ENCODE peak calls at places on chromosomes 3 and 15, in nine cellular contexts. V is mesendoderm, G is upper lobe of right lung, Y is tibial nerve, N is HepG2, C is HL-60, S is body of pancreas, D is uterus, K is fibroblast of lung. H is an unnamed sample.

GRCh38 chr15:34436956-34437442 is 609 bp downstream of the GOLGA8A start:
- DNase-seq in V (peak), G (peak), C (peak), Y (no peak), D (no peak), S (peak), K (peak), N (peak), H (no peak)

GRCh38 chr3:143775401-143775970 is 72.8 kb downstream of the SLC9A9 start:
- DNase-seq in D (no peak), G (no peak), K (peak), N (peak), V (peak), Y (no peak), S (peak), C (peak), H (no peak)

GRCh38 chr3:52253314-52254260 is 8.0 kb downstream of the PPM1M start:
- DNase-seq in C (peak), S (no peak), D (no peak), Y (no peak), N (no peak), K (peak), V (no peak), G (peak), H (no peak)

GRCh38 chr3:196604548-196604947 is 34.9 kb upstream of the NRROS start:
- DNase-seq in D (no peak), S (no peak), V (no peak), G (no peak), Y (no peak), K (no peak), N (no peak), C (no peak), H (no peak)

GRCh38 chr3:52839892-52840545 is 5.2 kb upstream of the MUSTN1 start:
- DNase-seq in K (no peak), V (no peak), C (no peak), G (no peak), Y (no peak), N (no peak), D (no peak), S (no peak), H (no peak)

GRCh38 chr3:18779704-18780103 is 354.6 kb upstream of the SATB1 start:
- DNase-seq in S (peak), Y (no peak), V (no peak), G (no peak), D (no peak), C (no peak), K (no peak), N (no peak), H (no peak)

GRCh38 chr3:74426571-74426970 is 187.9 kb downstream of the CNTN3 start:
- DNase-seq in Y (no peak), G (no peak), D (no peak), V (no peak), S (no peak), C (no peak), N (no peak), K (no peak), H (no peak)

GRCh38 chr15:92904832-92905640 is 4.9 kb downstream of the CHD2 start:
- DNase-seq in S (no peak), G (no peak), V (no peak), D (no peak), C (no peak), N (no peak), K (no peak), Y (no peak), H (no peak)

GRCh38 chr3:161031134-161031533 is 74.0 kb downstream of the B3GALNT1 start:
- DNase-seq in Y (no peak), G (no peak), V (no peak), C (no peak), N (no peak), S (no peak), K (no peak), D (no peak), H (no peak)

GRCh38 chr3:104145164-104145563 is 1221.5 kb upstream of the ALCAM start:
- DNase-seq in D (no peak), Y (no peak), G (no peak), V (no peak), N (no peak), C (no peak), S (no peak), K (peak), H (no peak)

GRCh38 chr3:102174312-102174712 is 260.5 kb upstream of the ZPLD1 start:
- DNase-seq in G (no peak), N (no peak), C (no peak), Y (no peak), V (no peak), K (peak), S (no peak), D (no peak), H (no peak)

GRCh38 chr15:65275728-65276126 is 11.0 kb downstream of the PARP16 start:
- DNase-seq in N (peak), G (no peak), V (no peak), C (no peak), D (no peak), Y (no peak), K (peak), S (no peak), H (no peak)

GRCh38 chr3:23461069-23461468 is 257.9 kb downstream of the UBE2E2 start:
- DNase-seq in Y (no peak), C (no peak), V (no peak), N (no peak), K (peak), S (no peak), D (no peak), G (no peak), H (no peak)

GRCh38 chr3:195540031-195540430 is 3.1 kb downstream of the PPP1R2 start:
- DNase-seq in Y (no peak), G (no peak), K (no peak), V (no peak), S (no peak), C (no peak), D (no peak), N (no peak), H (no peak)

GRCh38 chr15:46461416-46461815 is 826.6 kb downstream of the SQOR start:
- DNase-seq in S (no peak), Y (no peak), V (no peak), K (no peak), D (no peak), G (no peak), C (no peak), N (peak), H (no peak)

GRCh38 chr3:112822116-112823055 is 24.3 kb downstream of the CD200R1L start:
- DNase-seq in D (no peak), Y (no peak), V (peak), S (no peak), G (no peak), K (peak), C (no peak), N (no peak), H (no peak)

GRCh38 chr3:135169651-135170050 is 374.6 kb downstream of the EPHB1 start:
- DNase-seq in Y (no peak), G (no peak), S (no peak), C (no peak), N (no peak), K (no peak), V (no peak), D (no peak), H (no peak)

GRCh38 chr15:79164465-79164864 is 73.9 kb upstream of the RASGRF1 start:
- DNase-seq in G (no peak), Y (no peak), C (no peak), D (no peak), V (no peak), N (no peak), S (no peak), K (no peak), H (no peak)

GRCh38 chr3:126353694-126354321 is 3.4 kb downstream of the KLF15 start:
- DNase-seq in V (no peak), N (peak), K (no peak), Y (no peak), S (no peak), G (peak), D (no peak), C (no peak), H (no peak)

GRCh38 chr3:20878676-20879075 is 692.7 kb upstream of the SGO1 start:
- DNase-seq in Y (no peak), V (no peak), G (no peak), K (no peak), S (no peak), N (no peak), D (no peak), C (no peak), H (no peak)

GRCh38 chr3:5523125-5523524 is 335.6 kb downstream of the EDEM1 start:
- DNase-seq in N (no peak), G (no peak), Y (no peak), V (no peak), K (no peak), D (no peak), C (no peak), S (no peak), H (no peak)

GRCh38 chr3:119470851-119471250 is 2.1 kb downstream of the POGLUT1 start:
- DNase-seq in C (no peak), N (no peak), K (no peak), D (no peak), S (no peak), V (no peak), G (no peak), Y (no peak), H (no peak)

GRCh38 chr15:51229907-51230328 is 108.5 kb downstream of the CYP19A1 start:
- DNase-seq in G (no peak), N (peak), C (no peak), S (no peak), D (no peak), V (peak), Y (peak), K (peak), H (no peak)

GRCh38 chr15:81725590-81725989 is 320.2 kb downstream of the MEX3B start:
- DNase-seq in S (no peak), D (no peak), G (no peak), N (no peak), C (no peak), Y (no peak), K (no peak), V (peak), H (no peak)

GRCh38 chr3:182392182-182392917 is 401.0 kb upstream of the ATP11B start:
- DNase-seq in K (no peak), N (no peak), V (peak), D (no peak), C (no peak), Y (no peak), G (no peak), S (no peak), H (no peak)

GRCh38 chr3:140251678-140252077 is 316.7 kb downstream of the CLSTN2 start:
- DNase-seq in N (no peak), G (no peak), Y (no peak), D (no peak), V (peak), S (no peak), K (no peak), C (no peak), H (no peak)

DNA sequence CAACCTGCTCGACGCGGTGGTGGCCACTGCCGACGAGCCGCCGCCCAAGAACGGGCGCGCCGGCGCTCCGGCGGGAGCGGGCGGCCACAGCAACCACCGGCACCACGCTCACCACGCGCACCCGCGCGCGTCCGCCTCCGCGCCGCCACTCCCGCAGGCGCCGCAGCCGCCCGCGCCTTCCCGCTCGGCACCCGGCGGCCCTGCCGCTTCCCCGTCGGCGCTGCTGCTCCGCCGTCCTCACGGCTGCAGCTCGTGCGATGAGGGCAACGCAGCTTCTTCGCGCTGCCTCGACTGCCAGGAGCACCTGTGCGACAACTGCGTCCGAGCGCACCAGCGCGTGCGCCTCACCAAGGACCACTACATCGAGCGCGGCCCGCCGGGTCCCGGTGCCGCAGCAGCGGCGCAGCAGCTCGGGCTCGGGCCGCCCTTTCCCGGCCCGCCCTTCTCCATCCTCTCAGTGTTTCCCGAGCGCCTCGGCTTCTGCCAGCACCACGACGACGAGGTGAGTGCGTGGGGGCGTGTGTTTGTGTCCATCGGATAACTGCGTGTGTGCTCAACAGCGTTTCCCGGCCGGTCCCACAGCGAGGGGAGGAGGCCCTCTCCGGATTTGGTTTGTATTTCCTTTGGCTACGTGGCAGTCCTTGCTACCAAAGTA is 761 bp downstream of the TRIM71 start:
- DNase-seq in S (no peak), G (peak), N (no peak), D (no peak), K (no peak), V (no peak), C (no peak), Y (no peak), H (no peak)
- H3K4me3 ChIP-seq in S (no peak), G (peak), N (peak), D (no peak), K (no peak), V (peak), C (no peak), Y (peak), H (peak)

DNA sequence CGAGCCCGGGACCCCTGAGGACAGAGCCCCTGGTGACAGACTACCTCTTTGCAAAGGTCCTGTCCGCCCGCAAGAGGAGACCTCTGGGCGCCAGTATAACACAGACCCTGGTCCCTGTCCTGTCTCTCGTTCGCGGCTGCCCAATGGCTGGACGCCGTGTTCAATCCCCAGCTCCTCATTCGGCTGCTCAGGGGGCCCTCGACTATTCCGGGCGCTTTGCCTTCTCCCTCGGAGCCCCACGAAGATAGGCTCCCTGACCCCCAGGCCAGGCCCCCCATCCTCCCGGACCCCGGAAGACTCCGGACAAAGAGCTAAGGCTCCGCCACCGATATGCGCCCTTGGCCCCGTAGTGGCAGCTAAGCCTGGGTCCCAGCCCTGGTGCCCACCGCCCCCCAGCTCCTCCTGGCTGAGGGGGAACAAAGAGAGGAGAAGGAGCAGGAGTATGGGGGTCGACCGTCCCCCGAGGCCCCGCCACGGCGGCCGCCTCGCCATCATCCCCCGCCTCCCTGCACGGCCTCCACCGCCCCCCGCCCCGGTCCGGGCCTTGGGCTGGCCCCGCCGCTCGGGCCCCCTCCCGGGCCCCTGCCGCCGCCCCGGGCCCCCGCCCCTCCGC is 440 bp downstream of the CELSR3 start:
- DNase-seq in N (no peak), V (no peak), S (no peak), C (no peak), G (no peak), K (no peak), Y (no peak), D (no peak), H (no peak)
- H3K4me3 ChIP-seq in N (peak), V (no peak), S (no peak), C (peak), G (no peak), K (no peak), Y (peak), D (peak), H (peak)

GRCh38 chr15:95874625-95875024 is 455.9 kb upstream of the NR2F2 start:
- DNase-seq in D (no peak), S (no peak), V (no peak), G (no peak), C (no peak), Y (no peak), N (no peak), K (no peak), H (no peak)
- H3K4me3 ChIP-seq in D (no peak), S (no peak), V (no peak), G (no peak), C (no peak), Y (peak), N (no peak), K (no peak), H (no peak)

GRCh38 chr15:89332446-89332845 is 2.2 kb downstream of the POLG start:
- DNase-seq in V (peak), K (peak), G (no peak), C (peak), D (no peak), Y (no peak), S (no peak), N (peak), H (no peak)
- H3K4me3 ChIP-seq in V (no peak), K (peak), G (peak), C (no peak), D (no peak), Y (peak), S (no peak), N (no peak), H (no peak)

GRCh38 chr15:67134577-67135492 is 69.4 kb downstream of the SMAD3 start:
- DNase-seq in Y (no peak), N (no peak), V (no peak), G (no peak), C (no peak), D (peak), S (no peak), K (no peak), H (no peak)

GRCh38 chr15:67132276-67132675 is 66.9 kb downstream of the SMAD3 start:
- DNase-seq in Y (no peak), G (no peak), S (no peak), V (no peak), D (no peak), C (no peak), K (no peak), N (no peak), H (no peak)

GRCh38 chr15:67135494-67135893 is 70.1 kb downstream of the SMAD3 start:
- DNase-seq in K (peak), V (no peak), N (peak), G (no peak), Y (no peak), D (peak), S (peak), C (no peak), H (no peak)

GRCh38 chr15:67133026-67133425 is 67.6 kb downstream of the SMAD3 start:
- DNase-seq in V (no peak), D (no peak), Y (no peak), K (no peak), N (no peak), G (no peak), S (no peak), C (no peak), H (no peak)

GRCh38 chr15:67133738-67134576 is 68.6 kb downstream of the SMAD3 start:
- DNase-seq in K (peak), D (no peak), V (peak), S (no peak), N (no peak), G (no peak), C (peak), Y (no peak), H (no peak)
- H3K4me3 ChIP-seq in K (no peak), D (no peak), V (no peak), S (no peak), N (no peak), G (no peak), C (no peak), Y (no peak), H (no peak)

DNA sequence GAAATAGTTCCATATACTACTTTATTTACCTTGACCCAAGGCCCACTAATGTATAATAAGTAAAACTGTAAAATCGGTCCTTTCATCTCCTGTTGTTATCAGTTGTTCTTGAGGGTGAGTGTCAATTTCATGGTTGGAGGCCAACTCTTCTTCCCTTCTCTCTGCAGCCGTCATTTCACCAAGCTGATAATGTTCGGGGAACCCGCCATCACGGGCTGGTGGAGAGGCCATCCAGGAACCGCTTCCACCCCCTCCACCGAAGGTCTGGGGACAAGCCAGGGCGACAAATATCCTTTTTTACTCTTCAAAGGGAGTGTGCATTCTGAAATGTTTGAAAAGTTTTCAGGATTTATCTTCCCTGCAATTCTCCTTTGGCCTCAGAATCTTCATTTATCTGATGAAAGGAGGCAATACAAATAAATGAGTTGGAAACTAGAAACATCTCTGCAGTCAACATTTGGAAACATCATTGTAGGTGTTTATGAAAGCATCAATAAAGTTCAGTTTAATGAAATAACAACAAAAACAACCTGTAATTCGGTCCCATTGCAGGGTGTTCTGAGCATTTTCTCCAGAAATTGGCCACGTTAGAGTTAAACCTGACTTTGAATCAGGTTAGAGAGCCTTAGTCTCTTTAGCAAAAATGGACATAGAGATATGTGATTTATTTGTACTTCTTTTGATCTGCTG is 63.9 kb downstream of the CRTC3 start:
- DNase-seq in G (no peak), D (no peak), Y (no peak), C (no peak), S (no peak), N (no peak), K (no peak), V (no peak), H (no peak)
- H3K4me3 ChIP-seq in G (no peak), D (no peak), Y (no peak), C (no peak), S (no peak), N (no peak), K (no peak), V (no peak), H (no peak)

GRCh38 chr15:57376695-57377477 is 581 bp downstream of the CGNL1 start:
- DNase-seq in G (peak), D (peak), V (peak), N (peak), C (no peak), K (no peak), S (peak), Y (peak), H (no peak)

GRCh38 chr15:57379487-57379886 is 3.2 kb downstream of the CGNL1 start:
- DNase-seq in C (no peak), K (no peak), D (no peak), S (no peak), Y (no peak), N (no peak), G (no peak), V (no peak), H (no peak)

GRCh38 chr15:57375827-57376694 is at the start of gene CGNL1:
- DNase-seq in D (peak), S (peak), C (no peak), N (peak), K (peak), V (peak), Y (no peak), G (peak), H (no peak)

GRCh38 chr15:57380854-57381253 is 4.5 kb downstream of the CGNL1 start:
- DNase-seq in C (no peak), S (peak), N (no peak), G (no peak), D (no peak), V (no peak), K (no peak), Y (no peak), H (no peak)

GRCh38 chr15:57377478-57377847 is 1.2 kb downstream of the CGNL1 start:
- DNase-seq in C (no peak), K (no peak), G (no peak), D (no peak), Y (no peak), S (no peak), V (no peak), N (no peak), H (no peak)
- H3K4me3 ChIP-seq in C (no peak), K (no peak), G (peak), D (peak), Y (peak), S (peak), V (peak), N (peak), H (peak)

DNA sequence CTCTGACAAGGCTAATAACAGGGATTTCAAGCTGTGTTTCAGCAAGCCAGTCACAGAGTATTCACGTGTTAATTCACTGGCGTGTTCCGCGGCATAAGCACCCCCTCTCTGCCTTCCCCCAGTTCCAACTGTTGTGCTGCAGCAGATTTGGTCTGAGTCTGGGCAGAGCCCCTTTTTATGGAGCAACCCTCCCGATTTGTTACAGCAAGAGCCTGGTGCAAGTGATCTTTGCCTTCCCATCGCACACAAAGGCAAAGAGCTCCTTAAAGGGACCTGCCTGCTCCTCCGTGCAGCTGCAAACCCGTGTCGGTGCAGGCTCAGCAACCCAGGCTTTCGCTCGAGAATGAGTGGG is 170.5 kb downstream of the KCNAB1 start:
- DNase-seq in S (no peak), C (no peak), Y (no peak), D (no peak), N (no peak), V (no peak), G (no peak), K (no peak), H (no peak)
- H3K4me3 ChIP-seq in S (no peak), C (no peak), Y (peak), D (peak), N (no peak), V (no peak), G (peak), K (no peak), H (peak)